ENCODE peak calls at places on chromosomes 2 and 18, in five cellular contexts. One of them, this sample, is unnamed.

GRCh38 chr18:41756141-41756540 is 198.9 kb upstream of the PIK3C3 start:
- DNase-seq in hypothalamus: no peak
- DNase-seq in neural crest cell: no peak
- DNase-seq in neural progenitor cell: no peak
- DNase-seq in cardiac muscle cell: no peak
- DNase-seq in this sample: no peak

GRCh38 chr2:23477392-23477791 is 92.4 kb downstream of the KLHL29 start:
- DNase-seq in cardiac muscle cell: no peak
- DNase-seq in neural crest cell: no peak
- DNase-seq in neural progenitor cell: no peak
- DNase-seq in hypothalamus: no peak
- DNase-seq in this sample: no peak

GRCh38 chr2:119282966-119283511 is 59.4 kb downstream of the STEAP3 start:
- DNase-seq in cardiac muscle cell: no peak
- DNase-seq in neural crest cell: no peak
- DNase-seq in neural progenitor cell: no peak
- DNase-seq in hypothalamus: no peak
- DNase-seq in this sample: no peak

GRCh38 chr2:156892449-156893335 is 364.8 kb upstream of the GALNT5 start:
- DNase-seq in cardiac muscle cell: peak; percentile 70
- DNase-seq in hypothalamus: no peak
- DNase-seq in neural progenitor cell: peak; percentile 67
- DNase-seq in neural crest cell: peak; percentile 9
- DNase-seq in this sample: no peak

GRCh38 chr18:1306641-1307040 is 402.0 kb downstream of the ADCYAP1 start:
- DNase-seq in hypothalamus: no peak
- DNase-seq in neural progenitor cell: no peak
- DNase-seq in neural crest cell: no peak
- DNase-seq in cardiac muscle cell: no peak
- DNase-seq in this sample: no peak

GRCh38 chr2:62197609-62198236 is 1.8 kb downstream of the B3GNT2 start:
- DNase-seq in neural progenitor cell: peak; percentile 92
- DNase-seq in neural crest cell: peak; percentile 14
- DNase-seq in cardiac muscle cell: no peak
- DNase-seq in hypothalamus: peak; percentile 8
- DNase-seq in this sample: peak; percentile 39

GRCh38 chr18:23365602-23366001 is 87.5 kb upstream of the RIOK3 start:
- DNase-seq in cardiac muscle cell: peak; percentile 61
- DNase-seq in neural crest cell: no peak
- DNase-seq in neural progenitor cell: no peak
- DNase-seq in hypothalamus: no peak
- DNase-seq in this sample: no peak

GRCh38 chr2:160358051-160358450 is 135.6 kb downstream of the RBMS1 start:
- DNase-seq in hypothalamus: no peak
- DNase-seq in cardiac muscle cell: no peak
- DNase-seq in neural progenitor cell: no peak
- DNase-seq in neural crest cell: no peak
- DNase-seq in this sample: no peak

GRCh38 chr2:130954873-130955272 is 118.2 kb downstream of the ARHGEF4 start:
- DNase-seq in neural crest cell: no peak
- DNase-seq in neural progenitor cell: no peak
- DNase-seq in hypothalamus: no peak
- DNase-seq in cardiac muscle cell: no peak
- DNase-seq in this sample: no peak

GRCh38 chr2:190711069-190711468 is 62.2 kb downstream of the NAB1 start:
- DNase-seq in hypothalamus: no peak
- DNase-seq in cardiac muscle cell: no peak
- DNase-seq in neural crest cell: no peak
- DNase-seq in neural progenitor cell: no peak
- DNase-seq in this sample: no peak

GRCh38 chr2:26566081-26566375 is 75.1 kb downstream of the CIB4 start:
- DNase-seq in neural progenitor cell: no peak
- DNase-seq in cardiac muscle cell: no peak
- DNase-seq in neural crest cell: no peak
- DNase-seq in hypothalamus: no peak
- DNase-seq in this sample: peak; percentile 4

GRCh38 chr2:1704606-1705556 is 39.4 kb downstream of the PXDN start:
- DNase-seq in neural progenitor cell: no peak
- DNase-seq in cardiac muscle cell: peak; percentile 33
- DNase-seq in neural crest cell: peak; percentile 41
- DNase-seq in hypothalamus: no peak
- DNase-seq in this sample: peak; percentile 60

GRCh38 chr2:149192425-149192824 is 138.0 kb upstream of the LYPD6 start:
- DNase-seq in cardiac muscle cell: no peak
- DNase-seq in neural progenitor cell: no peak
- DNase-seq in neural crest cell: no peak
- DNase-seq in hypothalamus: no peak
- DNase-seq in this sample: no peak

GRCh38 chr2:26587966-26588365 is 53.2 kb downstream of the CIB4 start:
- DNase-seq in hypothalamus: no peak
- DNase-seq in neural progenitor cell: no peak
- DNase-seq in cardiac muscle cell: no peak
- DNase-seq in neural crest cell: no peak
- DNase-seq in this sample: peak; percentile 10

GRCh38 chr2:127143851-127144782 is 37.2 kb upstream of the BIN1 start:
- DNase-seq in cardiac muscle cell: no peak
- DNase-seq in hypothalamus: no peak
- DNase-seq in neural progenitor cell: no peak
- DNase-seq in neural crest cell: no peak
- DNase-seq in this sample: no peak

GRCh38 chr2:236731767-236732580 is 162.3 kb downstream of the ACKR3 start:
- DNase-seq in cardiac muscle cell: peak; percentile 91
- DNase-seq in hypothalamus: no peak
- DNase-seq in neural crest cell: no peak
- DNase-seq in neural progenitor cell: no peak
- DNase-seq in this sample: peak; percentile 56

GRCh38 chr2:24493713-24494112 is 2.7 kb downstream of the NCOA1 start:
- DNase-seq in neural crest cell: no peak
- DNase-seq in cardiac muscle cell: peak; percentile 83
- DNase-seq in neural progenitor cell: no peak
- DNase-seq in hypothalamus: no peak
- DNase-seq in this sample: no peak

GRCh38 chr2:227163998-227164744 is at the start of the genes COL4A3 and COL4A4:
- DNase-seq in neural crest cell: peak; percentile 24
- DNase-seq in neural progenitor cell: peak; percentile 74
- DNase-seq in hypothalamus: no peak
- DNase-seq in cardiac muscle cell: peak; percentile 30
- DNase-seq in this sample: peak; percentile 58

GRCh38 chr2:212901604-212902275 is 249.7 kb downstream of the IKZF2 start:
- DNase-seq in neural crest cell: no peak
- DNase-seq in hypothalamus: no peak
- DNase-seq in cardiac muscle cell: no peak
- DNase-seq in neural progenitor cell: no peak
- DNase-seq in this sample: no peak

GRCh38 chr2:241974096-241974495 is 104.6 kb downstream of the RTP5 start:
- DNase-seq in cardiac muscle cell: no peak
- DNase-seq in neural progenitor cell: no peak
- DNase-seq in hypothalamus: no peak
- DNase-seq in neural crest cell: no peak
- DNase-seq in this sample: no peak

GRCh38 chr2:233912799-233913423 is 4.3 kb upstream of the TRPM8 start:
- DNase-seq in hypothalamus: no peak
- DNase-seq in neural progenitor cell: peak; percentile 70
- DNase-seq in cardiac muscle cell: peak; percentile 52
- DNase-seq in neural crest cell: peak; percentile 60
- DNase-seq in this sample: no peak

GRCh38 chr2:132416080-132416911 is at the start of gene GPR39:
- DNase-seq in cardiac muscle cell: peak; percentile 96
- DNase-seq in neural crest cell: peak; percentile 32
- DNase-seq in hypothalamus: peak; percentile 21
- DNase-seq in neural progenitor cell: peak; percentile 76
- DNase-seq in this sample: peak; percentile 63

GRCh38 chr2:30772021-30772705 is 35.1 kb downstream of the CAPN13 start:
- DNase-seq in neural progenitor cell: no peak
- DNase-seq in cardiac muscle cell: no peak
- DNase-seq in hypothalamus: no peak
- DNase-seq in neural crest cell: no peak
- DNase-seq in this sample: no peak

GRCh38 chr2:126797622-126798275 is 100.9 kb upstream of the TEX51 start:
- DNase-seq in neural progenitor cell: no peak
- DNase-seq in neural crest cell: no peak
- DNase-seq in hypothalamus: no peak
- DNase-seq in cardiac muscle cell: no peak
- DNase-seq in this sample: no peak

GRCh38 chr2:181656450-181657261 is at the start of gene CERKL:
- DNase-seq in neural crest cell: peak; percentile 33
- DNase-seq in hypothalamus: no peak
- DNase-seq in neural progenitor cell: peak; percentile 82
- DNase-seq in cardiac muscle cell: peak; percentile 26
- DNase-seq in this sample: peak; percentile 69

GRCh38 chr2:219122197-219122965 is 38.2 kb downstream of the NHEJ1 start:
- DNase-seq in cardiac muscle cell: no peak
- DNase-seq in neural crest cell: no peak
- DNase-seq in neural progenitor cell: no peak
- DNase-seq in hypothalamus: no peak
- DNase-seq in this sample: no peak

GRCh38 chr18:32349728-32350395 is 120.8 kb downstream of the GAREM1 start:
- DNase-seq in neural progenitor cell: peak; percentile 8
- DNase-seq in cardiac muscle cell: peak; percentile 98
- DNase-seq in neural crest cell: no peak
- DNase-seq in hypothalamus: no peak
- DNase-seq in this sample: no peak

GRCh38 chr2:133811409-133812125 is 243.3 kb upstream of the NCKAP5 start:
- DNase-seq in cardiac muscle cell: no peak
- DNase-seq in neural crest cell: no peak
- DNase-seq in hypothalamus: no peak
- DNase-seq in neural progenitor cell: no peak
- DNase-seq in this sample: no peak

This sample was measured in glutamatergic neuron.